ENCODE peak calls at places on chromosomes 2 and 18, in four cellular contexts. D is H1, M is HCT116, K is HepG2. G is an unnamed sample.

GRCh38 chr2:16553222-16553621 is 112.4 kb downstream of the CYRIA start:
- DNase-seq in D (peak), M (peak), K (peak), G (peak)

GRCh38 chr2:108907822-108908716 is 81.0 kb downstream of the EDAR start:
- DNase-seq in D (peak), M (no peak), K (no peak), G (no peak)

GRCh38 chr2:95760839-95761525 is 169.2 kb downstream of the TRIM43 start:
- DNase-seq in D (no peak), M (peak), K (no peak), G (peak)

GRCh38 chr2:128496700-128497099 is 178.0 kb upstream of the HS6ST1 start:
- DNase-seq in D (peak), M (no peak), K (no peak), G (no peak)

GRCh38 chr2:46229134-46230063 is 67.8 kb upstream of the EPAS1 start:
- DNase-seq in D (no peak), M (no peak), K (peak), G (no peak)

GRCh38 chr2:157173740-157174184 is 83.7 kb upstream of the GALNT5 start:
- DNase-seq in D (no peak), M (no peak), K (no peak), G (no peak)

GRCh38 chr2:120014231-120014990 is 1.5 kb downstream of the EPB41L5 start:
- DNase-seq in D (no peak), M (no peak), K (no peak), G (no peak)

GRCh38 chr2:168119519-168120141 is 127.8 kb downstream of the STK39 start:
- DNase-seq in D (no peak), M (peak), K (peak), G (peak)

GRCh38 chr2:26724004-26724750 is 31.7 kb downstream of the KCNK3 start:
- DNase-seq in D (no peak), M (peak), K (peak), G (peak)

GRCh38 chr18:24534737-24535136 is 74.3 kb downstream of the HRH4 start:
- DNase-seq in D (no peak), M (no peak), K (no peak), G (no peak)

DNA sequence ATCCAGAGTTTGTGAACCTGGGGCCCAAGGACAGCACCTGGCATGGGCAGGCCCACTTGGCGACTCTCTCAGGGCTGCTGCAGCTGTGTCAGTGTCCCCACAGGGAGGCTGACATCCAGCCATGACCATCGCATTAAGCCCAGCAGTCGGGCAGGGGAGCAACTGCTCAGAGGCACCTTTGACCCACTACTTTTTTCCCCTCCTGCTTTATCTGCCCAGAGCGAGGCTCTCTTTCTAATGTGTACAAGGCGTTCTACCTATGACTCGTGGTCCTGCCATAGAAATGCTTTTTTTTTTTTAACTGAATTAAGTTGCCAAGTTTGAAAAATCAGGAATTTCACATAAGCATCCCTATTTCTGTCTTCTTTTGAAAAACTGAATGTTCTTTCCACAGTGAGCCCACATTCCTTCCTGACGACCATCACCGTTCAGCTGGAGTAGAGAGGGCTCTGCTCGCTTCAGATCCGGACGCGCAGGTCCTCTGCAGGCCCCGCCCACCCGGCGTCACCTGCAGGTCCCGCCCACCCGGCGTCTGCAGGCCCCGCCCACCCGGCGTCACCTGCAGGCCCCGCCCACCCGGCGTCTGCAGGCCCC is 403 bp upstream of the CLUL1 start:
- DNase-seq in D (peak), M (peak), K (peak), G (peak)
- TF ChIP-seq FOSL1 in D (no peak), M (no peak), K (no peak), G (no peak)

GRCh38 chr2:209629622-209630021 is 142.0 kb upstream of the UNC80 start:
- DNase-seq in D (no peak), M (no peak), K (no peak), G (no peak)
- TF ChIP-seq FOSL1 in D (no peak), M (peak), K (no peak), G (no peak)

GRCh38 chr2:171169333-171169732 is 8.6 kb upstream of the TLK1 start:
- DNase-seq in D (no peak), M (no peak), K (peak), G (no peak)

GRCh38 chr2:171169839-171170238 is 9.1 kb upstream of the TLK1 start:
- DNase-seq in D (no peak), M (no peak), K (no peak), G (no peak)

GRCh38 chr2:171176516-171176915 is 15.8 kb upstream of the TLK1 start:
- DNase-seq in D (no peak), M (no peak), K (peak), G (no peak)

GRCh38 chr2:171174075-171174474 is 13.4 kb upstream of the TLK1 start:
- DNase-seq in D (no peak), M (no peak), K (no peak), G (no peak)

DNA sequence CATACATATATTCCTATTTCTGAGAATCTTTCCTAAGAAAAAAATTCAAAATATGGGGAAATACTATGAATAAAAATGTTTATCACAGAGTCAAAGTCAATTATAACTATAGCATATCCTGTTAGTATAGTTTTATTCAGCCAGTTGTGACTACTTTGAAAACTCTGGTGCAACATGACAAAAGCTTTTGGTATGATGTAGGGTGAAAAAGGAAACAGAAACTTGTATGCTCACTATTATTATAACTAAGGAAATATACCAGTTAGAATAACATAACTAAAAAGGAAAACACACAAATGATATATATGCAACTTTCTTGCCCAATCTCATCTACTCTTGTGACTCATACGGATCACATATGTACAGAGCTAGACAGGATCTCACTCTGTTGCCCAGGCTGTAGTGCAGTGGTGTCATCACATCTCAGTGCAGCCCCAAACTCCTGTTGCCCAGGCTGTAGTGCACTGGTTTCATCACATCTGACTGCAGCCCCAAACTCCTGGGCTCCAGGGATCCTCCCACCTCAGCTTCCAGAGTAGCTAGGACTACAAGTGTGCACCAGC is 12.4 kb upstream of the TLK1 start:
- DNase-seq in D (no peak), M (no peak), K (no peak), G (no peak)
- TF ChIP-seq FOSL1 in D (no peak), M (no peak), K (no peak), G (no peak)

GRCh38 chr2:238742664-238743063 is 105.2 kb upstream of the TWIST2 start:
- DNase-seq in D (no peak), M (no peak), K (no peak), G (no peak)

GRCh38 chr2:238743243-238744068 is 104.4 kb upstream of the TWIST2 start:
- DNase-seq in D (no peak), M (no peak), K (no peak), G (peak)

GRCh38 chr2:238747114-238747513 is 100.8 kb upstream of the TWIST2 start:
- DNase-seq in D (no peak), M (no peak), K (no peak), G (no peak)

GRCh38 chr2:238745997-238746396 is 101.9 kb upstream of the TWIST2 start:
- DNase-seq in D (no peak), M (no peak), K (no peak), G (no peak)

DNA sequence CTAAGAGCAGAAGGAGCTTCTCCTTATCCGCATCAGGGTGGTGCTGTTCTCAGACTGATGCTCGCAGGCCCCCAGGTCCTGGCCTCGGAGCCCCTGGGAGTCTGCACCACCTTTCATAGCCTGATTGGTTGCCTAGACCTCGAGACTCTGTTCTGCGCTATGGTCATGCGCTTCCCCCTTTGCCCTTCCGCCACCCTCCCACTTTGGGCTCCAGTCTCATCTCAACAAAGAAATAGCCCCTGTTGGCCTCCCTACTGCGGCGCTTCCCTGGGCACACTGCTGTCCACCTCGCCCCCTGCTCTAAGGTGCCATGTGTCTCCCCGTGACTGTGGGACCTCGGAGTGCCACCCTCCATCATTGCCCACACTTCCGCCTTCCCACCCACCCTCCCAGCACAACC is 102.9 kb upstream of the TWIST2 start:
- DNase-seq in D (no peak), M (no peak), K (no peak), G (no peak)
- TF ChIP-seq FOSL1 in D (no peak), M (no peak), K (no peak), G (no peak)